ENCODE peak calls at places on chromosome 20, in four cellular contexts. C is K562, M is stomach, R is breast epithelium. Y is an unnamed sample.

GRCh38 chr20:25273046-25273445 is 25.2 kb downstream of the PYGB start:
- DNase-seq in M (peak), C (no peak), R (peak), Y (peak)

GRCh38 chr20:48769111-48769879 is 58.5 kb downstream of the PREX1 start:
- DNase-seq in C (peak), R (no peak), M (peak), Y (no peak)

GRCh38 chr20:13128173-13128572 is 92.9 kb upstream of the ISM1 start:
- DNase-seq in C (no peak), M (no peak), R (no peak), Y (no peak)

GRCh38 chr20:44020406-44021148 is 105.9 kb downstream of the TOX2 start:
- DNase-seq in R (no peak), C (no peak), M (no peak), Y (no peak)

GRCh38 chr20:62409935-62410741 is 3.1 kb upstream of the CABLES2 start:
- DNase-seq in M (peak), C (peak), R (peak), Y (peak)

GRCh38 chr20:25230177-25230831 is 17.6 kb upstream of the PYGB start:
- DNase-seq in R (no peak), M (no peak), C (no peak), Y (no peak)

GRCh38 chr20:32445539-32446273 is 87.6 kb downstream of the ASXL1 start:
- DNase-seq in C (no peak), R (no peak), M (peak), Y (peak)

GRCh38 chr20:40339661-40340449 is 349.2 kb downstream of the MAFB start:
- DNase-seq in M (no peak), R (no peak), C (no peak), Y (peak)

GRCh38 chr20:14049111-14049510 is 53.8 kb downstream of the MACROD2 start:
- DNase-seq in M (no peak), R (no peak), C (no peak), Y (no peak)

GRCh38 chr20:60037120-60037499 is 78.9 kb downstream of the CDH26 start:
- DNase-seq in C (no peak), R (no peak), M (no peak), Y (no peak)
- TF ChIP-seq CTCF in C (no peak), R (no peak), M (no peak), Y (no peak)

DNA sequence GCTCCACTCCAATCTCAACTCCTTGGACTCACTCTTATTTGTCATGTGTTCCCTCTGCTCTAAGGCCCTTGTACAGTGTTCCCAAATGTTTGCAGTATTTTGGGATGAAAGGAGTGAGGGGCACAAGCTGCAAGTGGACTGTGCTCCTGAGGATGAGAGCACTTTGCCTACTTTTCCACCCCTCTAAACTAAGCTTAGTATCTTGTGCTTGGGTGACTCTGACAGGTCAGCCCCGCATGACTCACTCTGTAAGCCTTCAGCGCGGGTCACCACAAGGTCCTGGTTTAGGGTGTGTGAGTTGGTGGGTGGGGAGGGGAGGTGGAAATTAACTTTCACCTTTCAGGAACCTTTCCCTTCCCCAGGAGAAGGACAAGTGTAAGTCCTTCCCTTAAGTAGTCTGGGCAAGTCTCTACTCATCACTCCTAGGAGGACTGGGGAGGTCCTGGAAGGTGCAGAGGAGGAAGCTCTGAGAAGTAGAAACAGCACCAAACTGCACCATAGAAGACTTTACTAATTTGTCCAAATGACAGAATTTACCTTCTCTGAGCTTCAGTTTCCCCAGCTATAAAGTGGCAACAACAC is 68.8 kb upstream of the EPB41L1 start:
- DNase-seq in C (peak), R (no peak), M (peak), Y (peak)
- TF ChIP-seq POLR2AphosphoS5 in C (no peak), R (no peak), M (peak), Y (peak)

GRCh38 chr20:58228484-58229197 is at the start of gene ANKRD60:
- DNase-seq in M (no peak), R (no peak), C (peak), Y (no peak)
- H3K4me3 ChIP-seq in M (peak), R (peak), C (peak), Y (peak)

GRCh38 chr20:64214952-64215351 is 40.6 kb upstream of the PCMTD2 start:
- DNase-seq in R (no peak), C (no peak), M (no peak), Y (no peak)
- TF ChIP-seq CTCF in R (no peak), C (no peak), M (no peak), Y (no peak)

DNA sequence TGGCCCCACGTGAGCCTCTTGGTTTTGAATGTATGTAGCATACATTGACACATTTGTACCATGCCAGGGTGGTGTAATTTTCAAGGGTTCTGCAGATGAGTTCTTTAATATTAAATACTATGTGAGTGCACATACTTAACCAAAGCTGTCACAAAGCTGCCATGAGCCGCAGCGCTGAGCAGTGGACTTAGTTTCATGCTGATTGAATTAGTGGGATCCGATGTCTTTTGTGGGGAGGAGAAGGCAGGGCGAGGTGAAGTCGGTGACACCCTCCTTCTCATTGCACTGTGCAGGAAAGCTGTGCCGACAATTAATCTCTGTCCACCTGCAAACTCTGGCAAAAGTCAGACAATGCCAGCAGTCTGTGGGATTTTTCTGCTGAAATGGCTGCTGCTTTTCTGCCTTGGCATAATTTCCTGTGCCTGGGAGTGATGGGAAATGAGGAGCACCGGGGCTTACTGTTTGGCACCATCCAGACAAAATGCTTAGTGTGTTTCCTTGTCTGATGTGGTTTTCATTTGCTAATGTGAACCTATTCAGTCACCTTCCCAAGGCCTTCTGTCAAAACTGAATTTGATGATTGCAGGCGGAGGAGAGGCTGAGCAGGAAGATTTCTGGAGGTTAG is 56.2 kb downstream of the CDH4 start:
- DNase-seq in C (no peak), M (no peak), R (no peak), Y (no peak)
- TF ChIP-seq POLR2AphosphoS5 in C (no peak), M (no peak), R (no peak), Y (no peak)

GRCh38 chr20:300345-300744 is 3.0 kb downstream of the ZCCHC3 start:
- DNase-seq in R (no peak), M (no peak), C (no peak), Y (no peak)
- H3K4me3 ChIP-seq in R (peak), M (peak), C (peak), Y (no peak)

GRCh38 chr20:35561268-35561667 is 19.4 kb downstream of the ERGIC3 start:
- DNase-seq in M (no peak), R (no peak), C (peak), Y (peak)
- TF ChIP-seq CTCF in M (no peak), R (no peak), C (peak), Y (peak)

DNA sequence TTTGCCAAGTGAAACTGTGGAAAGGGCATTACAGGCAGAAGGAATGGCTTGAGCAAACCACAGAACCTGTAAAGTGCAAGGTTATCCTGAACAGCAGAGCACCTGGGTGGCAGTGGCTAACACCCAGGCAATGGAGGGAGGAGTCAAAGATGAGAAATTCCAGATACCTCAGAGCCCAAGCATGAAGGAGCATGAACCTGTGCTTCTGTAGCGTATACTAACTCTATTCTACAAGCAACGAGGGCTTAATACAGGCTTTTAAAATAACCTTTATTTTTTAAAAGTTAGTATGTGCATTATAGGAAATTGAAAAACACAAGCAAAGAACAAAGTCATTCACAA is 77.0 kb downstream of the CNBD2 start:
- DNase-seq in M (no peak), R (no peak), C (no peak), Y (no peak)
- TF ChIP-seq POLR2AphosphoS5 in M (no peak), R (no peak), C (no peak), Y (no peak)

GRCh38 chr20:45833030-45833882 is at the start of gene SNX21:
- DNase-seq in M (peak), C (no peak), R (peak), Y (peak)

GRCh38 chr20:45836841-45837240 is 3.2 kb downstream of the SNX21 start:
- DNase-seq in M (no peak), R (no peak), C (peak), Y (no peak)

GRCh38 chr20:45833883-45834796 is 541 bp downstream of the SNX21 start:
- DNase-seq in R (peak), M (peak), C (no peak), Y (peak)

GRCh38 chr20:45834797-45835161 is 1.2 kb downstream of the SNX21 start:
- DNase-seq in R (no peak), C (no peak), M (no peak), Y (no peak)

GRCh38 chr20:45835230-45836224 is 1.9 kb downstream of the SNX21 start:
- DNase-seq in R (no peak), C (peak), M (no peak), Y (peak)
- H3K4me3 ChIP-seq in R (peak), C (no peak), M (peak), Y (no peak)